ENCODE peak calls at places on chromosome 13, in five cellular contexts. N, P, B, W and V are unnamed samples. For H3K36me3, the result is how much of the 10 kb centered on the place peaks cover.

GRCh38 chr13:41019027-41019487 is at the start of gene ELF1:
- DNase-seq in N (peak), P (peak), B (no peak), W (peak), V (no peak)

GRCh38 chr13:49997935-49998334 is 1.1 kb downstream of the TRIM13 start:
- DNase-seq in N (no peak), P (no peak), B (no peak), W (no peak), V (no peak)

GRCh38 chr13:39385621-39386231 is 217.3 kb downstream of the LHFPL6 start:
- DNase-seq in N (no peak), P (no peak), B (no peak), W (no peak), V (no peak)

GRCh38 chr13:76672422-76672821 is 213.8 kb downstream of the KCTD12 start:
- DNase-seq in N (no peak), P (no peak), B (no peak), W (peak), V (no peak)

GRCh38 chr13:39542361-39542760 is 60.6 kb downstream of the LHFPL6 start:
- DNase-seq in N (no peak), P (no peak), B (no peak), W (no peak), V (no peak)

GRCh38 chr13:54449922-54450321 is 1421.3 kb downstream of the OLFM4 start:
- DNase-seq in N (no peak), P (no peak), B (no peak), W (no peak), V (no peak)

GRCh38 chr13:35354305-35354704 is 122.2 kb downstream of the MAB21L1 start:
- DNase-seq in N (no peak), P (no peak), B (no peak), W (no peak), V (no peak)

GRCh38 chr13:44362394-44363040 is 11.1 kb upstream of the SERP2 start:
- DNase-seq in N (no peak), P (no peak), B (no peak), W (no peak), V (no peak)

GRCh38 chr13:20997301-20998061 is 63.9 kb downstream of the LATS2 start:
- DNase-seq in N (no peak), P (no peak), B (no peak), W (no peak), V (no peak)

GRCh38 chr13:29619995-29620394 is 24.5 kb upstream of the SLC7A1 start:
- DNase-seq in N (no peak), P (no peak), B (no peak), W (no peak), V (no peak)

GRCh38 chr13:112067121-112067741 is at the start of gene SOX1:
- DNase-seq in N (no peak), P (no peak), B (no peak), W (no peak), V (no peak)

GRCh38 chr13:30113983-30114491 is 193.3 kb downstream of the KATNAL1 start:
- DNase-seq in N (no peak), P (no peak), B (no peak), W (peak), V (no peak)

GRCh38 chr13:46012404-46012803 is 40.1 kb downstream of the ZC3H13 start:
- DNase-seq in N (no peak), P (no peak), B (no peak), W (no peak), V (no peak)
- H3K36me3 ChIP-seq in N (under half), P (half or more), B (under half), W (under half), V (under half)

GRCh38 chr13:32282096-32282711 is 33.0 kb downstream of the ZAR1L start:
- DNase-seq in N (no peak), P (no peak), B (no peak), W (no peak), V (no peak)

GRCh38 chr13:32277838-32278237 is 37.3 kb downstream of the ZAR1L start:
- DNase-seq in N (no peak), P (no peak), B (no peak), W (no peak), V (no peak)

GRCh38 chr13:32281083-32281482 is 34.1 kb downstream of the ZAR1L start:
- DNase-seq in N (no peak), P (no peak), B (no peak), W (no peak), V (no peak)

GRCh38 chr13:32278456-32278855 is 36.7 kb downstream of the ZAR1L start:
- DNase-seq in N (no peak), P (no peak), B (no peak), W (no peak), V (no peak)
- H3K4me3 ChIP-seq in N (no peak), P (no peak), B (no peak), W (no peak), V (no peak)

GRCh38 chr13:27663947-27664346 is 42.3 kb downstream of the POLR1D start:
- DNase-seq in N (no peak), P (no peak), B (no peak), W (no peak), V (no peak)

GRCh38 chr13:27665761-27666160 is 44.1 kb downstream of the POLR1D start:
- DNase-seq in N (no peak), P (no peak), B (no peak), W (no peak), V (no peak)

GRCh38 chr13:27666951-27667350 is 45.3 kb downstream of the POLR1D start:
- DNase-seq in N (no peak), P (no peak), B (no peak), W (no peak), V (no peak)

GRCh38 chr13:27662738-27663470 is 41.2 kb downstream of the POLR1D start:
- DNase-seq in N (no peak), P (no peak), B (no peak), W (no peak), V (no peak)

DNA sequence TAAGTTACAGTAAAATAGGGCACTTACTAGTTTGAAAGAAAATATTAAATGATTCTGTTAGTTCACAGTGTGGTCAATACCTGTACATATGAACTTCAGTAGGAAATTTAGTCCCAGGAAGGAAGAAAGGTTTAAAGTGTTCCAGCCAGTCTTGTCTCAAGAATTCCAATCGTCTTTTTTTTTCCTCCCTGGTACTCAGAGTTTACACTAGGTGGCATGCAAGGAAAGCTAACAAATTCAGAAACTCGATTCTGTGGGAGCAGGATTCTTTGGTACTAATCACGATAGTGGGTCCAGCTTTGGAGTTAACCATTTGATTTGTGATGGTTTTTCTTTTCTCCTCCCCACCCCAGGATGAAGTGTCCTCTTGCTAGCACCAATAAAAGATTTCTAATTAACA is 43.6 kb downstream of the POLR1D start:
- DNase-seq in N (no peak), P (no peak), B (no peak), W (no peak), V (no peak)
- TF ChIP-seq CTCF in N (no peak), P (no peak), B (no peak), W (peak), V (no peak)

GRCh38 chr13:110150384-110151091 is 156.4 kb downstream of the COL4A1 start:
- DNase-seq in N (no peak), P (no peak), B (no peak), W (no peak), V (no peak)
- H3K36me3 ChIP-seq in N (under half), P (half or more), B (under half), W (under half), V (under half)